ENCODE peak calls at places on chromosomes 16 and 17, in four cellular contexts. O is NCI-H2029 treated with DMSO at 0.1 percent for 48 hours, E is cardiac muscle cell, N is NCI-H446 treated with DMSO at 0.1 percent for 48 hours. R is an unnamed sample.

GRCh38 chr16:63067141-63067540 is 1030.9 kb upstream of the CDH8 start:
- DNase-seq in N (peak), E (no peak), O (no peak), R (no peak)

GRCh38 chr17:8366231-8366630 is 10.3 kb downstream of the KRABD2 start:
- DNase-seq in N (no peak), O (no peak), E (no peak), R (no peak)

GRCh38 chr16:86885139-86885538 is 306.8 kb downstream of the FOXL1 start:
- DNase-seq in N (no peak), E (no peak), O (no peak), R (no peak)

GRCh38 chr16:68992521-68992920 is 112.9 kb upstream of the HAS3 start:
- DNase-seq in N (no peak), E (no peak), O (no peak), R (no peak)

GRCh38 chr17:78995761-78996451 is 13.7 kb downstream of the CANT1 start:
- DNase-seq in N (no peak), E (no peak), O (no peak), R (no peak)

GRCh38 chr17:42329025-42329976 is 41.0 kb downstream of the STAT5A start:
- DNase-seq in N (no peak), E (no peak), O (no peak), R (no peak)

GRCh38 chr16:50273888-50274770 is 7.8 kb downstream of the ADCY7 start:
- DNase-seq in O (no peak), N (no peak), E (no peak), R (no peak)

GRCh38 chr17:47305302-47305923 is 18.3 kb upstream of the EFCAB13 start:
- DNase-seq in N (no peak), E (no peak), O (no peak), R (no peak)

GRCh38 chr16:73418051-73418450 is 370.1 kb upstream of the ZFHX3 start:
- DNase-seq in N (no peak), E (no peak), O (no peak), R (no peak)

GRCh38 chr17:48198950-48199541 is 91.5 kb downstream of the SNX11 start:
- DNase-seq in N (no peak), E (no peak), O (peak), R (peak)

GRCh38 chr16:51392651-51393187 is 241.6 kb upstream of the SALL1 start:
- DNase-seq in O (no peak), E (no peak), N (no peak), R (no peak)

GRCh38 chr16:35559911-35560636 is 2100.7 kb downstream of the TP53TG3F start:
- DNase-seq in N (no peak), O (peak), E (no peak), R (no peak)

GRCh38 chr16:31087971-31088370 is 772 bp downstream of the PRSS53 start:
- DNase-seq in N (no peak), E (no peak), O (no peak), R (no peak)

GRCh38 chr16:67163903-67164558 is 514 bp upstream of the HSF4 start:
- DNase-seq in N (no peak), E (no peak), O (no peak), R (no peak)

GRCh38 chr17:61317779-61318178 is 81.9 kb upstream of the TBX2 start:
- DNase-seq in E (no peak), O (no peak), N (no peak), R (no peak)

GRCh38 chr17:49926886-49927285 is 42.1 kb upstream of the DLX4 start:
- DNase-seq in O (no peak), N (no peak), E (no peak), R (no peak)

GRCh38 chr16:65069766-65070165 is 52.1 kb downstream of the CDH11 start:
- DNase-seq in N (no peak), E (no peak), O (no peak), R (no peak)

GRCh38 chr17:39737761-39738567 is at the start of gene GRB7:
- DNase-seq in E (peak), N (no peak), O (peak), R (peak)

GRCh38 chr16:47750371-47750770 is 289.2 kb downstream of the PHKB start:
- DNase-seq in O (no peak), E (no peak), N (no peak), R (no peak)

GRCh38 chr16:49276646-49277385 is 4.8 kb downstream of the CBLN1 start:
- DNase-seq in E (no peak), N (no peak), O (no peak), R (no peak)

GRCh38 chr17:19370493-19370960 is 7.8 kb upstream of the MAPK7 start:
- DNase-seq in E (no peak), N (no peak), O (no peak), R (no peak)

GRCh38 chr16:20938426-20938825 is 37.9 kb downstream of the LYRM1 start:
- DNase-seq in N (no peak), E (no peak), O (no peak), R (no peak)

R was measured in DMS79.